ENCODE peak calls at places on chromosomes 2 and 18, in five cellular contexts. One of them, this sample, is unnamed.

GRCh38 chr2:214378455-214379103 is 32.3 kb upstream of the VWC2L start:
- DNase-seq in neural progenitor cell: no peak
- DNase-seq in IMR-90: no peak
- DNase-seq in A549: no peak
- DNase-seq in PC-9: peak
- DNase-seq in this sample: no peak

GRCh38 chr2:62216616-62217015 is 20.7 kb downstream of the B3GNT2 start:
- DNase-seq in neural progenitor cell: no peak
- DNase-seq in IMR-90: peak
- DNase-seq in A549: no peak
- DNase-seq in PC-9: no peak
- DNase-seq in this sample: no peak

GRCh38 chr2:212777020-212777491 is 238.5 kb upstream of the ERBB4 start:
- DNase-seq in neural progenitor cell: peak
- DNase-seq in IMR-90: peak
- DNase-seq in A549: peak
- DNase-seq in PC-9: peak
- DNase-seq in this sample: peak

GRCh38 chr2:178282075-178282474 is 87.8 kb downstream of the OSBPL6 start:
- DNase-seq in neural progenitor cell: no peak
- DNase-seq in IMR-90: peak
- DNase-seq in A549: peak
- DNase-seq in PC-9: peak
- DNase-seq in this sample: no peak

GRCh38 chr2:112033600-112033999 is 21.5 kb upstream of the TMEM87B start:
- DNase-seq in neural progenitor cell: no peak
- DNase-seq in IMR-90: peak
- DNase-seq in A549: no peak
- DNase-seq in PC-9: peak
- DNase-seq in this sample: no peak

GRCh38 chr2:127589358-127589757 is 53.9 kb downstream of the MYO7B start:
- DNase-seq in neural progenitor cell: no peak
- DNase-seq in IMR-90: no peak
- DNase-seq in A549: no peak
- DNase-seq in PC-9: no peak
- DNase-seq in this sample: no peak

GRCh38 chr2:209208211-209208610 is 215.6 kb upstream of the MAP2 start:
- DNase-seq in neural progenitor cell: peak
- DNase-seq in IMR-90: no peak
- DNase-seq in A549: no peak
- DNase-seq in PC-9: peak
- DNase-seq in this sample: peak

GRCh38 chr2:240462704-240463273 is 27.3 kb downstream of the GPC1 start:
- DNase-seq in neural progenitor cell: no peak
- DNase-seq in IMR-90: no peak
- DNase-seq in A549: no peak
- DNase-seq in PC-9: no peak
- DNase-seq in this sample: no peak

GRCh38 chr2:167420261-167420660 is 532.0 kb downstream of the XIRP2 start:
- DNase-seq in neural progenitor cell: no peak
- DNase-seq in IMR-90: no peak
- DNase-seq in A549: no peak
- DNase-seq in PC-9: no peak
- DNase-seq in this sample: no peak

GRCh38 chr2:191818725-191819333 is 28.1 kb downstream of the CAVIN2 start:
- DNase-seq in neural progenitor cell: no peak
- DNase-seq in IMR-90: no peak
- DNase-seq in A549: no peak
- DNase-seq in PC-9: no peak
- DNase-seq in this sample: no peak

GRCh38 chr2:17851731-17852585 is 26.5 kb upstream of the KCNS3 start:
- DNase-seq in neural progenitor cell: peak
- DNase-seq in IMR-90: peak
- DNase-seq in A549: peak
- DNase-seq in PC-9: peak
- DNase-seq in this sample: peak

GRCh38 chr2:233801357-233802131 is 23.4 kb downstream of the MROH2A start:
- DNase-seq in neural progenitor cell: no peak
- DNase-seq in IMR-90: peak
- DNase-seq in A549: no peak
- DNase-seq in PC-9: peak
- DNase-seq in this sample: peak

GRCh38 chr2:85255813-85256581 is 71.8 kb downstream of the TGOLN2 start:
- DNase-seq in neural progenitor cell: peak
- DNase-seq in IMR-90: peak
- DNase-seq in A549: no peak
- DNase-seq in PC-9: peak
- DNase-seq in this sample: no peak

DNA sequence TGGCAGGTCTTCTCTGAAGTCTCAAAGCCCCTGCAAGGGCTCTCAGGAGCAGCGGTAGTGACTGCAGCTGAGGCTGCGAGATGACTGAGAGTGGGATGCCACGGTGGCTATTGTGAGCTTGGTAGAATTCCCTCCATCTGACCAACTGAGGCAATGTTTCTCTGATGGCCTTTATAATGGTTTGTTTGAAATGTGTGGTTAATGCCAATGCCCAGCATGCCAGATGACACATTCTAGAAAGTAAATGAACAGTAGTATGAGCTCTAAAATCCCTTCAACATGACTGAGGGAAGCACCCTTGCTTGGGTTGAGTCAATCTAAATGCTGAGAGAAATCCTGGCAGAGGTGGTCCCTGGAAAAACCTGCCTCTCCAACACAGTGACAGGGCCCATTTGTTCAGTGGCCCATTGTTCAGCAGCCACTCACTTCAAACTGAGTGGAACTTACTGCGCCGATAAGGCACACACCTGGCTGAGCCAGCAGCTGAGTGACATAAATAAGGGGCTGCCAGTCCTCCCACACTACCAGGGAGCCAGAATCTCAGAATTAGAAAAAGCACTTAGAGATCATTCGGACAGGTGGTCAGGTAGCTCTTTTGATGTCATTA is 31.7 kb downstream of the SULT1C2 start:
- DNase-seq in neural progenitor cell: no peak
- DNase-seq in IMR-90: no peak
- DNase-seq in A549: no peak
- DNase-seq in PC-9: no peak
- DNase-seq in this sample: no peak
- H3K4me2 ChIP-seq in neural progenitor cell: no peak
- H3K4me2 ChIP-seq in IMR-90: no peak
- H3K4me2 ChIP-seq in A549: no peak
- H3K4me2 ChIP-seq in PC-9: no peak
- H3K4me2 ChIP-seq in this sample: no peak

GRCh38 chr2:146989726-146990125 is 855.1 kb upstream of the ACVR2A start:
- DNase-seq in neural progenitor cell: no peak
- DNase-seq in IMR-90: no peak
- DNase-seq in A549: no peak
- DNase-seq in PC-9: no peak
- DNase-seq in this sample: no peak

GRCh38 chr2:146987996-146988395 is 856.8 kb upstream of the ACVR2A start:
- DNase-seq in neural progenitor cell: no peak
- DNase-seq in IMR-90: no peak
- DNase-seq in A549: no peak
- DNase-seq in PC-9: no peak
- DNase-seq in this sample: no peak

GRCh38 chr2:146992466-146992865 is 852.4 kb upstream of the ACVR2A start:
- DNase-seq in neural progenitor cell: no peak
- DNase-seq in IMR-90: no peak
- DNase-seq in A549: no peak
- DNase-seq in PC-9: no peak
- DNase-seq in this sample: no peak

GRCh38 chr2:146992057-146992456 is 852.8 kb upstream of the ACVR2A start:
- DNase-seq in neural progenitor cell: no peak
- DNase-seq in IMR-90: peak
- DNase-seq in A549: no peak
- DNase-seq in PC-9: no peak
- DNase-seq in this sample: no peak

GRCh38 chr2:146990311-146990781 is 854.5 kb upstream of the ACVR2A start:
- DNase-seq in neural progenitor cell: no peak
- DNase-seq in IMR-90: peak
- DNase-seq in A549: no peak
- DNase-seq in PC-9: no peak
- DNase-seq in this sample: no peak
- H3K4me2 ChIP-seq in neural progenitor cell: no peak
- H3K4me2 ChIP-seq in IMR-90: no peak
- H3K4me2 ChIP-seq in A549: no peak
- H3K4me2 ChIP-seq in PC-9: no peak
- H3K4me2 ChIP-seq in this sample: no peak

GRCh38 chr2:66441651-66442365 is 6.9 kb downstream of the MEIS1 start:
- DNase-seq in neural progenitor cell: no peak
- DNase-seq in IMR-90: no peak
- DNase-seq in A549: no peak
- DNase-seq in PC-9: no peak
- DNase-seq in this sample: no peak
- H3K4me2 ChIP-seq in neural progenitor cell: no peak
- H3K4me2 ChIP-seq in IMR-90: peak
- H3K4me2 ChIP-seq in A549: no peak
- H3K4me2 ChIP-seq in PC-9: no peak
- H3K4me2 ChIP-seq in this sample: no peak

GRCh38 chr18:34658101-34658500 is 52.0 kb upstream of the DTNA start:
- DNase-seq in neural progenitor cell: no peak
- DNase-seq in IMR-90: no peak
- DNase-seq in A549: no peak
- DNase-seq in PC-9: no peak
- DNase-seq in this sample: no peak
- H3K4me2 ChIP-seq in neural progenitor cell: no peak
- H3K4me2 ChIP-seq in IMR-90: no peak
- H3K4me2 ChIP-seq in A549: no peak
- H3K4me2 ChIP-seq in PC-9: no peak
- H3K4me2 ChIP-seq in this sample: no peak

GRCh38 chr2:128751751-128752150 is 433.1 kb upstream of the HS6ST1 start:
- DNase-seq in neural progenitor cell: no peak
- DNase-seq in IMR-90: no peak
- DNase-seq in A549: no peak
- DNase-seq in PC-9: no peak
- DNase-seq in this sample: no peak
- H3K4me2 ChIP-seq in neural progenitor cell: no peak
- H3K4me2 ChIP-seq in IMR-90: no peak
- H3K4me2 ChIP-seq in A549: no peak
- H3K4me2 ChIP-seq in PC-9: no peak
- H3K4me2 ChIP-seq in this sample: no peak

GRCh38 chr2:42909966-42910365 is 117.6 kb upstream of the HAAO start:
- DNase-seq in neural progenitor cell: no peak
- DNase-seq in IMR-90: no peak
- DNase-seq in A549: no peak
- DNase-seq in PC-9: no peak
- DNase-seq in this sample: no peak

GRCh38 chr2:42906557-42907380 is 114.4 kb upstream of the HAAO start:
- DNase-seq in neural progenitor cell: peak
- DNase-seq in IMR-90: peak
- DNase-seq in A549: no peak
- DNase-seq in PC-9: peak
- DNase-seq in this sample: no peak

GRCh38 chr2:42907835-42908234 is 115.5 kb upstream of the HAAO start:
- DNase-seq in neural progenitor cell: no peak
- DNase-seq in IMR-90: no peak
- DNase-seq in A549: no peak
- DNase-seq in PC-9: no peak
- DNase-seq in this sample: no peak

GRCh38 chr2:42910657-42911405 is 118.4 kb upstream of the HAAO start:
- DNase-seq in neural progenitor cell: no peak
- DNase-seq in IMR-90: no peak
- DNase-seq in A549: no peak
- DNase-seq in PC-9: no peak
- DNase-seq in this sample: no peak

GRCh38 chr2:42908538-42909200 is 116.3 kb upstream of the HAAO start:
- DNase-seq in neural progenitor cell: no peak
- DNase-seq in IMR-90: peak
- DNase-seq in A549: no peak
- DNase-seq in PC-9: no peak
- DNase-seq in this sample: no peak
- H3K4me2 ChIP-seq in neural progenitor cell: no peak
- H3K4me2 ChIP-seq in IMR-90: peak
- H3K4me2 ChIP-seq in A549: no peak
- H3K4me2 ChIP-seq in PC-9: no peak
- H3K4me2 ChIP-seq in this sample: no peak

This sample was measured in OCI-LY7.